ENCODE peak calls at places on chromosome 1, in six cellular contexts. K is IMR-90, X is left ventricle myocardium inferior, I is HCT116, S is SK-N-SH, Y is kidney. R is an unnamed sample.

GRCh38 chr1:27637052-27637451 is 2.1 kb upstream of the FGR start:
- DNase-seq in K (peak; percentile 63), X (no peak), I (no peak), S (no peak), Y (no peak), R (no peak)

GRCh38 chr1:15337656-15338402 is 71.9 kb upstream of the EFHD2 start:
- DNase-seq in K (peak; percentile 85), X (no peak), I (peak; percentile 70), S (no peak), Y (peak; percentile 64), R (peak; percentile 37)

GRCh38 chr1:164651378-164651951 is 92.5 kb downstream of the PBX1 start:
- DNase-seq in K (peak; percentile 25), X (no peak), I (peak; percentile 19), S (no peak), Y (no peak), R (no peak)

GRCh38 chr1:117683571-117684285 is 77.9 kb downstream of the TENT5C start:
- DNase-seq in K (peak; percentile 37), X (peak; percentile 33), I (no peak), S (no peak), Y (no peak), R (no peak)

GRCh38 chr1:181334724-181335123 is 148.6 kb upstream of the CACNA1E start:
- DNase-seq in K (no peak), X (no peak), I (no peak), S (no peak), Y (no peak), R (no peak)

GRCh38 chr1:7615138-7615537 is 156.0 kb upstream of the VAMP3 start:
- DNase-seq in K (no peak), X (no peak), I (no peak), S (no peak), Y (peak; percentile 30), R (no peak)

GRCh38 chr1:164823486-164824279 is 264.7 kb downstream of the PBX1 start:
- DNase-seq in K (peak; percentile 79), X (no peak), I (no peak), S (no peak), Y (no peak), R (no peak)

GRCh38 chr1:201493757-201494617 is 12.9 kb downstream of the CSRP1 start:
- DNase-seq in K (peak; percentile 79), X (peak; percentile 54), I (no peak), S (no peak), Y (no peak), R (no peak)

GRCh38 chr1:32201011-32201855 is 838 bp downstream of the CCDC28B start:
- DNase-seq in K (peak; percentile 67), X (peak; percentile 77), I (no peak), S (peak; percentile 65), Y (peak; percentile 89), R (peak; percentile 71)

GRCh38 chr1:87045757-87046422 is 131.5 kb downstream of the HS2ST1 start:
- DNase-seq in K (peak; percentile 59), X (no peak), I (no peak), S (no peak), Y (no peak), R (no peak)

GRCh38 chr1:90204780-90205179 is 209.9 kb downstream of the ZNF326 start:
- DNase-seq in K (no peak), X (no peak), I (no peak), S (no peak), Y (no peak), R (no peak)

GRCh38 chr1:224132901-224133300 is 19.0 kb downstream of the FBXO28 start:
- DNase-seq in K (no peak), X (no peak), I (no peak), S (no peak), Y (no peak), R (no peak)

GRCh38 chr1:35470964-35471613 is 86.1 kb downstream of the KIAA0319L start:
- DNase-seq in K (no peak), X (no peak), I (no peak), S (no peak), Y (no peak), R (no peak)

GRCh38 chr1:91736146-91736998 is 149.6 kb downstream of the TGFBR3 start:
- DNase-seq in K (peak; percentile 58), X (no peak), I (no peak), S (no peak), Y (no peak), R (no peak)
- H3K4me3 ChIP-seq in K (peak overlapping the region; percentile 9), X (no peak overlapping the region), I (no peak overlapping the region), S (no peak overlapping the region), Y (peak overlapping the region; percentile 29), R (no peak overlapping the region)

GRCh38 chr1:203673550-203674411 is 47.1 kb downstream of the ATP2B4 start:
- DNase-seq in K (peak; percentile 97), X (peak; percentile 41), I (peak; percentile 90), S (no peak), Y (peak; percentile 80), R (no peak)
- TF ChIP-seq CTCF in K (peak; percentile 31), X (peak; percentile 33), I (peak; percentile 38), S (peak; percentile 52), Y (peak; percentile 8), R (peak; percentile 21)

DNA sequence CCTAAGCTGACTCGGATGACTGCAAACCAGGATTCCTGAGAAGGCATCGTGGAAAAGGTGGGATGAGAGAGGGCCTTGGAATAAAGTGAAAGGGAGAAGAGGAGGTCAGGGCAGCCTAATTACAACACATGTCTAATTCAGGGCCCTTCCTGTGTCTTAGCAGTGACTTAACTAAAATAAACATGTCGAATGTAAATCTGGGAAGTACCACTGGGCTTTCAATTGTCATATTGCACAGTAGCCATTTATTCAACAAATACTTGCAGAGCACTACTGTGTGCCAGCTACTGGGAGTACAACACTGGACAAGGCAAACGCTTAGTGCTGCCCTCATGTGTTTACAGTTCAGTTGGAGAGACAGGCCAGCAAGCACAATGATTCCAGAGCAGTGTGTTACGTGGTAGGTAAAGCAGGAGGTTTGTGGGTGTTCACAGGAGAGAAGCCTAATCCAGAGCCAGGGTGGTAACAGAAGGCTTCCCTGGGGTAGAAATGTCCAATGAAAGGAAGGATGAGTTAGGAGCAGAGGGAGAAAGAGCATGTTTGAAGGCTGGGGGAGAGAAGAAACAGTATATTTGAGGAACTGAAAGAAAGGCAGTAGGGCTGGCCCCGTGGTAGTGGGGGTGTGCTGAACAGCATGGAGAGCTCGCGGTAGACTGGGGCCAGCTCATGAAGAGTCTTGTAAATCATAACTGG is 38.0 kb upstream of the RASAL2 start:
- DNase-seq in K (peak; percentile 25), X (no peak), I (peak; percentile 37), S (no peak), Y (no peak), R (peak; percentile 62)
- H3K27ac ChIP-seq in K (no peak overlapping the region), X (peak overlapping the region; percentile 96), I (no peak overlapping the region), S (no peak overlapping the region), Y (no peak overlapping the region), R (peak overlapping the region; percentile 60)

GRCh38 chr1:182649041-182649440 is 35.3 kb downstream of the RGS8 start:
- DNase-seq in K (no peak), X (no peak), I (no peak), S (no peak), Y (no peak), R (no peak)

GRCh38 chr1:182646739-182647138 is 37.6 kb downstream of the RGS8 start:
- DNase-seq in K (no peak), X (no peak), I (no peak), S (no peak), Y (no peak), R (no peak)

GRCh38 chr1:182652933-182653332 is 31.5 kb downstream of the RGS8 start:
- DNase-seq in K (no peak), X (no peak), I (no peak), S (no peak), Y (no peak), R (no peak)

DNA sequence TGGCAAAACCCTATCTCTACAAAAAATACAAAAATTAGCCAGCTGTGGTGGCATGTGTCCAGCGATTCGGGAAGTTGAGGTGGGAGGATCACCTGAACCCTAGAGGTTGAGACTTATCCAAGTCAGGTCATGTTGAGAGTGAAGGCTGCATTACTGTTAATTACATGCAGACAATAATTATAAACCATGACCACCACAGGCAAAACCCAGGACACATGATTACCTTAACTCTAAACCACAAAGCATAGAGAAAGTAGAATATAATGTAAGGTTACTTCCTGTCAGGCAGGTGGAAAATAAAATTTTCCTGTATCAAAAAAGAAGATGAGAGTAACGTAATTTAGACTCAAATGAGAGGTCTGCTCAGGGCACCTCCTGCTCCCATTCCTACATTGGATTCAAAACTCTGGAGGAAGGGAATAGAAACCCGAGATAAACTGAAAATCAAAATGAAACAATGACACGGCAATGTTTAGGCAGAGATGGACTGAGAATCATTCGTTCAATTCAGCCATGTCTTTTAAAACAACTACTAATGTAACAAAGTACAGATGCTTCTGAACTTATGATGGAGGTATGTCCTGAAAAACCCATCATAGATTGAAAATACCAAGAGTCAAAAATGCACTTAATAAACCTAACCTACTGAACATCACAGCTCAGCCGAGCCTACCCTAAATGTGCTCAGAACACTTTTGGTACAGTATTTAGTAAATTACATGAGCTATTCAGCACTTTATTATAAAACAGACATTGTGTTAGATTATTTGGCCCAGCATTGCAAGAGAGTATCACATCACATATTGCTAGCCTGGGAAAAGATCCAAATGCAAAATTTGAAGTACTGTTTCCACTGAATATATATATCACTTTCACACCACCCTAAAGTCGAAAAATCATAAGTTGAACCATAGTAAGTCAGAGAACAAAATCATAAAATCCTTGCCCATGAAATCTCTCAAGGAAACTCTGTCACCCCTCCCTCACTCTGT is 33.4 kb downstream of the RGS8 start:
- DNase-seq in K (no peak), X (no peak), I (no peak), S (no peak), Y (no peak), R (no peak)
- H3K4me3 ChIP-seq in K (no peak overlapping the region), X (no peak overlapping the region), I (no peak overlapping the region), S (no peak overlapping the region), Y (no peak overlapping the region), R (no peak overlapping the region)

GRCh38 chr1:217153361-217153760 is 430.1 kb upstream of the ESRRG start:
- DNase-seq in K (no peak), X (no peak), I (no peak), S (no peak), Y (no peak), R (no peak)
- TF ChIP-seq CTCF in K (no peak), X (no peak), I (no peak), S (no peak), Y (no peak), R (no peak)

GRCh38 chr1:6234502-6235295 is 1.1 kb downstream of the ICMT start:
- DNase-seq in K (peak; percentile 45), X (no peak), I (no peak), S (no peak), Y (no peak), R (no peak)
- H3K27ac ChIP-seq in K (peak overlapping the region; percentile 7), X (peak overlapping the region; percentile 90), I (peak overlapping the region; percentile 67), S (no peak overlapping the region), Y (peak overlapping the region; percentile 43), R (peak overlapping the region; percentile 71)